ENCODE peak calls at places on chromosomes 13 and 19, in eight cellular contexts. A is epithelial cell of esophagus, C is lower lobe of right lung, M is HCT116, K is neuronal stem cell, N is retinal pigment epithelial cell, O is GM23248, X is PC-9. P is an unnamed sample.
A peak's percentile ranks its signal among the peaks of the same experiment; 100 is the strongest.

GRCh38 chr13:40933508-40933907 is 85.6 kb downstream of the ELF1 start:
- DNase-seq in A (no peak), C (no peak), M (no peak), K (no peak), N (no peak), O (no peak), X (no peak), P (no peak)

GRCh38 chr13:108083056-108083455 is 132.3 kb downstream of the LIG4 start:
- DNase-seq in A (no peak), C (no peak), M (no peak), K (no peak), N (peak; percentile 78), O (no peak), X (no peak), P (no peak)

GRCh38 chr13:29582171-29582570 is 13.3 kb downstream of the SLC7A1 start:
- DNase-seq in A (no peak), C (no peak), M (no peak), K (no peak), N (no peak), O (peak; percentile 38), X (no peak), P (no peak)

GRCh38 chr19:19900124-19900523 is 622 bp upstream of the ZNF93 start:
- DNase-seq in A (no peak), C (no peak), M (no peak), K (no peak), N (no peak), O (peak; percentile 75), X (no peak), P (peak; percentile 27)

GRCh38 chr13:98476538-98476966 is 100.4 kb downstream of the STK24 start:
- DNase-seq in A (peak; percentile 83), C (peak; percentile 71), M (peak; percentile 64), K (no peak), N (peak; percentile 62), O (peak; percentile 95), X (peak; percentile 95), P (no peak)

GRCh38 chr13:30872195-30872594 is 33.9 kb upstream of the MEDAG start:
- DNase-seq in A (no peak), C (no peak), M (no peak), K (no peak), N (no peak), O (no peak), X (no peak), P (no peak)

GRCh38 chr13:72062566-72062965 is 195.6 kb upstream of the DACH1 start:
- DNase-seq in A (peak; percentile 77), C (no peak), M (no peak), K (peak; percentile 21), N (no peak), O (no peak), X (no peak), P (no peak)

GRCh38 chr13:53743906-53744305 is 715.3 kb downstream of the OLFM4 start:
- DNase-seq in A (no peak), C (no peak), M (no peak), K (no peak), N (no peak), O (no peak), X (no peak), P (no peak)

GRCh38 chr13:80235559-80236296 is 105.2 kb downstream of the SPRY2 start:
- DNase-seq in A (peak; percentile 69), C (no peak), M (no peak), K (no peak), N (no peak), O (peak; percentile 13), X (peak; percentile 74), P (peak; percentile 71)

GRCh38 chr13:51844862-51845573 is at the start of gene TMEM272:
- DNase-seq in A (peak; percentile 25), C (peak; percentile 64), M (peak; percentile 23), K (peak; percentile 37), N (no peak), O (peak; percentile 55), X (no peak), P (no peak)

GRCh38 chr13:30616927-30617314 is 799 bp upstream of the USPL1 start:
- DNase-seq in A (peak; percentile 74), C (peak; percentile 65), M (peak; percentile 78), K (no peak), N (peak; percentile 97), O (peak; percentile 91), X (peak; percentile 83), P (peak; percentile 84)

GRCh38 chr13:42832341-42833153 is 51.2 kb downstream of the FAM216B start:
- DNase-seq in A (peak; percentile 87), C (no peak), M (no peak), K (no peak), N (no peak), O (peak; percentile 94), X (peak; percentile 80), P (no peak)

GRCh38 chr13:41674246-41674645 is 216.9 kb downstream of the RGCC start:
- DNase-seq in A (no peak), C (no peak), M (no peak), K (no peak), N (no peak), O (no peak), X (no peak), P (no peak)

GRCh38 chr13:112962911-112963625 is 5.9 kb upstream of the MCF2L start:
- DNase-seq in A (no peak), C (no peak), M (no peak), K (no peak), N (no peak), O (no peak), X (no peak), P (no peak)

GRCh38 chr13:112966776-112967175 is 2.2 kb upstream of the MCF2L start:
- DNase-seq in A (no peak), C (no peak), M (no peak), K (no peak), N (no peak), O (no peak), X (no peak), P (no peak)

GRCh38 chr13:112963641-112964040 is 5.4 kb upstream of the MCF2L start:
- DNase-seq in A (no peak), C (no peak), M (no peak), K (no peak), N (no peak), O (no peak), X (no peak), P (no peak)

GRCh38 chr13:112965573-112966115 is 3.4 kb upstream of the MCF2L start:
- DNase-seq in A (no peak), C (peak; percentile 10), M (no peak), K (no peak), N (no peak), O (no peak), X (no peak), P (no peak)

GRCh38 chr13:112965103-112965502 is 3.9 kb upstream of the MCF2L start:
- DNase-seq in A (no peak), C (no peak), M (no peak), K (no peak), N (no peak), O (no peak), X (no peak), P (no peak)
- H3K4me3 ChIP-seq in A (no peak overlapping the region), C (peak overlapping the region; percentile 11), M (no peak overlapping the region), K (no peak overlapping the region), N (no peak overlapping the region), O (no peak overlapping the region), X (no peak overlapping the region), P (no peak overlapping the region)

DNA sequence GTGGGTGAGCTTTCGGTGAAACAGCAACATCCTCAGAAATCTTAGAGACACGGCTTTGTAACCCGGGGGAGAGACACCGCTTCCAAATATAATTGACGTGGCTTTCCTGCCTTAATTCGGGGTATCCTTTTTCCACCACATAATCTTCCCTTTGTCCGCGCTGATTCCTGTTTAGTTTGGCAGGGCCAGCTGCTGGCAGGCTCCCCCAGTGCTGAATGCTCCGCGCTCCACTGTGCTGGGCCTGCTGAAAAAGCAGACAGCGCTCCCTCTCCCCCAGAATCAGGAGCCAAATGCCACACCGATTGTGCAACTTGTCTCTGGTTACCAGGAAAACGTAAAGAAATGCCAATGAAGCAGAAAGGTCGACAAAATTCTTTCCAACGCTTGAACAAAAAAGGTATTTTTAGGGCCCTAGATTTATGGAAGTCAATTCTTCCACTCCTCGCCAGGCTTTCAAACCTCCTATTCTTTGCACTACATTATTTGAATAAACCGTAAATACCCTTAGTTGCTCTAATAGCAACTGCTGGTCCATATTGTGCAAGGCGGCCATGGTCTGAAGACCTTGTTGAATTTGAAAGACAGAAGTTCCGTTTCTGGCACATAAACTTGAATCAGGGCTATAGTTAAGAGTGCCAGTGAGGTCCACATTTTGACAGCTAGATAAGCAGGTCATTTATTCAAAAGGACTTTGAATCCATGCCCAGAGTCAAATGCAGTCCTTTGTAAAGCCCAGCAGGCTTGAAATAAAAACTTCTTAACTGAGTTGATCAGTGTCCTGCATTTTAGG is 206.7 kb upstream of the RFC3 start:
- DNase-seq in A (peak; percentile 61), C (no peak), M (no peak), K (peak; percentile 38), N (peak; percentile 65), O (no peak), X (no peak), P (peak; percentile 51)
- H3K4me3 ChIP-seq in A (no peak overlapping the region), C (peak overlapping the region; percentile 43), M (no peak overlapping the region), K (peak overlapping the region; percentile 39), N (peak overlapping the region; percentile 42), O (no peak overlapping the region), X (no peak overlapping the region), P (peak overlapping the region; percentile 46)

GRCh38 chr19:15456441-15456840 is 6.7 kb upstream of the WIZ start:
- DNase-seq in A (no peak), C (no peak), M (no peak), K (no peak), N (no peak), O (no peak), X (no peak), P (no peak)

GRCh38 chr19:15454371-15454800 is 4.6 kb upstream of the WIZ start:
- DNase-seq in A (no peak), C (no peak), M (no peak), K (no peak), N (no peak), O (no peak), X (no peak), P (no peak)

GRCh38 chr19:15455996-15456395 is 6.2 kb upstream of the WIZ start:
- DNase-seq in A (no peak), C (no peak), M (no peak), K (no peak), N (no peak), O (no peak), X (no peak), P (no peak)

GRCh38 chr19:15457701-15458484 is 6.5 kb downstream of the RASAL3 start:
- DNase-seq in A (no peak), C (no peak), M (no peak), K (no peak), N (no peak), O (no peak), X (no peak), P (no peak)

GRCh38 chr19:15456871-15457700 is 7.3 kb downstream of the RASAL3 start:
- DNase-seq in A (peak; percentile 39), C (no peak), M (peak; percentile 27), K (no peak), N (no peak), O (peak; percentile 21), X (no peak), P (no peak)
- H3K4me3 ChIP-seq in A (no peak overlapping the region), C (no peak overlapping the region), M (no peak overlapping the region), K (no peak overlapping the region), N (no peak overlapping the region), O (no peak overlapping the region), X (no peak overlapping the region), P (no peak overlapping the region)

DNA sequence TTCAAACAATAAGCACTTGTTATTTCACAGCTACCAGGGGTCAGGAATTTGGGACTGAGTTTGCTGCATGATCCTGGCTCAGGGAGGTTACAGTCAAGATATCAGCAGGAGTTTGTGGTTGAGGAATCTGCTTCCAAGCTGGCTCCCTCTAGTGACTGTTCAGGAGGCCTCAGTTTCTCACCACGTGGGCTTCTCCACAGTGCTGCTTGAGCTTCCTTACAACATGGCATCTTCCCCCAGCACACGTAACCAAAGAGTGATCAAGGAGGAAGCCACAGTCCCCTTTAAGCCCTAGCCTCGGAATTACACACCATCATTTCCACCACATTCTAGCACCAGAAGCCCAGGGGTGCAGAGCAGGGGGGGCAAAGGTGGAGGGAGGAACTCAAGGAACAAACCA is 28.8 kb downstream of the CELF5 start:
- DNase-seq in A (no peak), C (no peak), M (peak; percentile 16), K (no peak), N (no peak), O (no peak), X (no peak), P (no peak)
- H3K4me3 ChIP-seq in A (no peak overlapping the region), C (no peak overlapping the region), M (no peak overlapping the region), K (no peak overlapping the region), N (no peak overlapping the region), O (no peak overlapping the region), X (no peak overlapping the region), P (no peak overlapping the region)